ENCODE peak calls at places on chromosomes 5 and 9, in six cellular contexts. M, F, G, V, T and P are unnamed samples.

GRCh38 chr5:133383580-133383939 is 228.8 kb downstream of the FSTL4 start:
- DNase-seq in V (peak), G (no peak), M (peak), T (no peak), F (no peak), P (no peak)

GRCh38 chr9:109382182-109382581 is 61.3 kb upstream of the EPB41L4B start:
- DNase-seq in G (no peak), T (no peak), F (no peak), M (no peak), V (no peak), P (no peak)

GRCh38 chr5:36489505-36489904 is 116.9 kb upstream of the SLC1A3 start:
- DNase-seq in M (no peak), V (no peak), G (no peak), F (no peak), T (no peak), P (no peak)

GRCh38 chr5:111337133-111337532 is 112.9 kb downstream of the CAMK4 start:
- DNase-seq in V (no peak), F (no peak), G (no peak), M (no peak), T (no peak), P (no peak)

GRCh38 chr5:176559683-176560082 is 10.5 kb downstream of the CDHR2 start:
- DNase-seq in T (no peak), M (no peak), F (no peak), G (no peak), V (no peak), P (no peak)

GRCh38 chr5:3195991-3196390 is 399.6 kb upstream of the IRX1 start:
- DNase-seq in V (peak), G (no peak), F (no peak), M (no peak), T (no peak), P (no peak)

GRCh38 chr9:37035472-37036236 is 1.6 kb upstream of the PAX5 start:
- DNase-seq in M (no peak), F (peak), T (no peak), G (no peak), V (peak), P (no peak)

GRCh38 chr9:127968717-127969383 is 11.9 kb downstream of the EEIG1 start:
- DNase-seq in F (peak), T (no peak), V (no peak), G (peak), M (no peak), P (peak)

GRCh38 chr9:92295240-92295790 is 1.8 kb upstream of the IARS1 start:
- DNase-seq in V (no peak), M (no peak), G (no peak), F (no peak), T (no peak), P (no peak)

GRCh38 chr9:99365233-99365980 is 143.3 kb downstream of the SEC61B start:
- DNase-seq in T (no peak), V (no peak), G (peak), M (no peak), F (no peak), P (peak)

GRCh38 chr9:129482521-129483466 is 138.1 kb downstream of the C9orf50 start:
- DNase-seq in F (peak), V (no peak), G (peak), M (peak), T (no peak), P (peak)

GRCh38 chr9:2800385-2801179 is 43.3 kb downstream of the PUM3 start:
- DNase-seq in G (peak), F (no peak), T (no peak), M (no peak), V (no peak), P (peak)

GRCh38 chr9:37923121-37923795 is 19.3 kb upstream of the SLC25A51 start:
- DNase-seq in F (no peak), M (no peak), V (no peak), G (no peak), T (no peak), P (no peak)

DNA sequence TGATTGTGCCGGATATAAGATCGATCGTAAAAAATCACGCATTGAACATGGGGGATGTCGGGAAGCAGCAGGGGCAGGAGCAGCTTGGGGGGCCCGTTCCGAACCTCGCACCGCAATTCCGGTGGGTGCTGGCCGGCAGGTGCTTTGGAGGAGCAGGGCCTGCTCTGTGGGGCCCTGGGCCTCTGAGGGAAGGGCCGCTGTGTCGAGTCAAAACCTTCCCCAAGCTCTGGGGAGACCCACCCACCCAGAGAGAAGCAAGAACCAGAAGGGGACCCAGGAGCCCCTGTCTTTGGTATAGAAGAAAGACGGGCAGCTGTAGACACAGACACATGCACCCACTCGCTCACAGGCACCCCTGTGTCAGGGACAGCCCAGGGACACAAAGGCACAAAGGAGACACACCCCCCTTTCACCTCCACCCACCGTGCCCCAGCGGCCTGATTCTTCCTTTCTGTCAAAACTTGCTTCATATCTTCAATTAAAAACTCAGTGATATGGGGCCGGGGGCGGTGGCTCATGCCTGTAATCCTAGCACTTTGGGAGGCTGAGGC is 49.4 kb upstream of the ZBTB43 start:
- DNase-seq in T (no peak), M (no peak), F (no peak), V (no peak), G (no peak), P (no peak)
- H4K91ac ChIP-seq in T (no peak), M (no peak), F (no peak), V (no peak), G (no peak), P (no peak)

GRCh38 chr5:17216974-17217325 is 481 bp upstream of the BASP1 start:
- DNase-seq in T (no peak), G (peak), V (peak), M (peak), F (peak), P (peak)
- H4K91ac ChIP-seq in T (peak), G (peak), V (no peak), M (peak), F (peak), P (peak)

DNA sequence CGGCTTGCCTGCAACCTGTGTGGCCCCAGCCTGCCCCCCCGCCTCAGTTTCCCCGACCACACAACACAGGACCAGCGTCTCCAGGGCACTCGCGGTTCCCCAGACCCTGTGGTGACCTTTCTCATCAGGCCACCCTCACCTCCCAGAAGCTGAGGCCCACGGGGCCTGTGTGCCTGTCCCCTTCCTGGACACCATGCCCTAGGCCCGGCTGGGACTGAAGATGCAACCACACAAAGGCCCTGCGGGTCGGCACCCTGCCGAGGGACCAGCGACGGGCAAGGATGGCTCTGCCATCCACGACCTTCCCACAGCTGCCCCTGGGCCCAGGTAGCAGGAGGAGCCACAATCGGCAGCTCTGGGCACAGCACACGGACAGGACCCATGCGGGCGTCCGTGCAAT is 34.8 kb downstream of the SLC12A7 start:
- DNase-seq in G (no peak), F (no peak), T (no peak), M (no peak), V (no peak), P (no peak)
- H4K91ac ChIP-seq in G (no peak), F (no peak), T (no peak), M (no peak), V (no peak), P (no peak)

GRCh38 chr5:139454568-139455290 is 7.8 kb downstream of the ECSCR start:
- DNase-seq in T (no peak), F (no peak), G (no peak), M (no peak), V (no peak), P (no peak)

GRCh38 chr5:139456776-139457175 is 5.8 kb downstream of the ECSCR start:
- DNase-seq in M (no peak), F (no peak), V (no peak), G (no peak), T (no peak), P (no peak)

GRCh38 chr5:139451176-139451575 is 11.4 kb downstream of the ECSCR start:
- DNase-seq in G (no peak), V (no peak), F (no peak), T (no peak), M (no peak), P (no peak)

GRCh38 chr5:139453683-139454567 is 8.6 kb downstream of the ECSCR start:
- DNase-seq in M (no peak), F (no peak), T (no peak), V (no peak), G (no peak), P (no peak)

DNA sequence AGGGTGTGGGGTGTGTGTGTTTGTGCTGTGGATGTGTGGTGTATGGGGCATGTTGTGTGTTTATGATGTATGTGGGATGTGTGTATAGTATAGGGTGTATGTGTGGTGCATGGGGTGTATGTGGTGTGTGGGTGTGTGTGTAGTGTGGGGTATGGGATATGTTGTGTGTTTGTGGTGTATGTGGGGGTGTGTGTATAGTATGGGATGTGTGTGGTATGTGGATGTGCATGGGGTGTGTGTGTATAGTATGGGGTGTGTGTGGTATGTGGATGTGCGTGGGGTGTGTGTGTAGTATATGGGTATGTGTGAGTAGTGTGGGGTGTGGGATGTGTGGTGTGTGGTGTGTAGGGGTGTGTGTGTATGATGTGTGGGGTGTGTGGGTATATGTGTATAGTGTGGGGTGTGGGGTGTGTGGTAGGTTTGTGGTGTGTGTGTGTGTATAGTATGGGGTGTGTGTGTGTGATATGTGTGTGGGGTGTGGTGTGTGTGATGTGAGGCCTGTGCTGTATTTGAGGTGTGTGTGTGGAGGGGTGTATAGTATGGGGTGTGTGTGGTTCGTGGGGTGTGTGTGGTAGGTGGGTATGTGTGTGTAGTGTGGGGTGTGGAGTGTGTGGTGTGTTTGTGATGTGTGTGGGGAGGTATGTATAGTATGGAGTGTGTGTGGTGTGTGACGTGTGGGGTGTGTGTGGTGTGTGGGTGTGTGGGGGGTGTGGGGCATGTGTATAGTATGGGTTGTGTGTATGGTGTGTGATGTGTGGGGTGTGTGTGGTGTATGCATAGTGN is 10.5 kb downstream of the ECSCR start:
- DNase-seq in V (no peak), T (no peak), G (no peak), F (no peak), M (no peak), P (no peak)
- H4K91ac ChIP-seq in V (no peak), T (peak), G (no peak), F (no peak), M (peak), P (no peak)

GRCh38 chr9:4497855-4498254 is 7.6 kb downstream of the SLC1A1 start:
- DNase-seq in V (no peak), T (no peak), F (peak), G (no peak), M (no peak), P (peak)

GRCh38 chr9:4495537-4495936 is 5.3 kb downstream of the SLC1A1 start:
- DNase-seq in G (no peak), F (no peak), T (no peak), M (no peak), V (no peak), P (no peak)

GRCh38 chr9:4497395-4497794 is 7.1 kb downstream of the SLC1A1 start:
- DNase-seq in F (no peak), M (no peak), G (no peak), V (no peak), T (no peak), P (no peak)

GRCh38 chr9:4494806-4495205 is 4.5 kb downstream of the SLC1A1 start:
- DNase-seq in M (no peak), T (no peak), G (no peak), V (no peak), F (no peak), P (no peak)

GRCh38 chr9:4496497-4496896 is 6.2 kb downstream of the SLC1A1 start:
- DNase-seq in T (no peak), F (no peak), G (no peak), M (no peak), V (no peak), P (no peak)
- H4K91ac ChIP-seq in T (no peak), F (no peak), G (no peak), M (no peak), V (no peak), P (no peak)